ENCODE peak calls at places on chromosomes 7 and 10, in seven cellular contexts. B is GM12878, Q is K562, W is H1, Y is HCT116, U is SK-N-SH, D is HepG2. E is an unnamed sample.

GRCh38 chr7:79051915-79052314 is 401.6 kb downstream of the MAGI2 start:
- DNase-seq in Y (no peak), W (no peak), D (no peak), U (no peak), B (no peak), Q (no peak), E (no peak)

GRCh38 chr7:77831481-77831880 is 32.9 kb downstream of the PHTF2 start:
- DNase-seq in Q (no peak), W (no peak), Y (no peak), D (no peak), B (no peak), U (no peak), E (no peak)

GRCh38 chr7:36967387-36967786 is 243.1 kb upstream of the AOAH start:
- DNase-seq in Q (peak), D (peak), U (peak), W (peak), Y (peak), B (no peak), E (peak)

GRCh38 chr7:1936531-1937251 is 266.6 kb downstream of the ELFN1 start:
- DNase-seq in U (no peak), Y (no peak), W (no peak), D (no peak), B (no peak), Q (no peak), E (peak)

GRCh38 chr7:155327590-155328320 is 30.1 kb downstream of the INSIG1 start:
- DNase-seq in B (no peak), U (no peak), Y (no peak), Q (no peak), D (no peak), W (no peak), E (no peak)

GRCh38 chr7:2715341-2716231 is 27.6 kb downstream of the AMZ1 start:
- DNase-seq in W (no peak), Y (no peak), B (no peak), D (no peak), U (no peak), Q (peak), E (no peak)

GRCh38 chr10:73076361-73077183 is 20.1 kb downstream of the P4HA1 start:
- DNase-seq in Y (no peak), W (no peak), Q (no peak), D (no peak), B (no peak), U (no peak), E (no peak)

GRCh38 chr10:110356628-110357245 is 52.0 kb upstream of the SMNDC1 start:
- DNase-seq in Q (peak), U (no peak), Y (peak), W (no peak), B (peak), D (no peak), E (peak)

GRCh38 chr7:70460066-70460465 is 671.9 kb upstream of the GALNT17 start:
- DNase-seq in B (no peak), U (no peak), W (no peak), Q (no peak), D (no peak), Y (no peak), E (no peak)

GRCh38 chr7:110534241-110534931 is 556.5 kb upstream of the LRRN3 start:
- DNase-seq in Y (no peak), U (peak), Q (peak), D (peak), B (no peak), W (no peak), E (peak)

GRCh38 chr10:13847201-13847631 is 260.5 kb downstream of the PRPF18 start:
- DNase-seq in Y (no peak), B (no peak), D (no peak), Q (no peak), U (peak), W (no peak), E (peak)

DNA sequence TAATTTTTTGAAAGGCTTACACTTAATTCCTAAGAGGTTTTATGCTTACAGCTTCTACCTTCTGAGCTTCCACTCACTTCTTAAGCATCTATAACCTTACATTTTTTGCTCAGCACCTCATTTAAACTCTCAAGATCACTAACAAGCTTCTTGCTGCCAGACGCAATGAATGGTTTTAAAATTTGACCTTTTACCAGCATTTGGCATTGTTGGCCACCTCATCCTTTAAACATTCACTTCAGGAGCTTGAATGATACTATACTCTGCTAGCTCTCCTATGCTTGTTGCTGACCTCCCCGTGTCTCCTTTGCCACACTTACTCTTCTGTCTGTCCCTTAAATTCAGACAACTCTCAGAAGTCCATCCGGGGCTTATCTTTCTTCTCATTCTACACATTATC is 37.7 kb upstream of the ODAD2 start:
- DNase-seq in Q (no peak), W (no peak), U (no peak), D (no peak), Y (no peak), B (no peak), E (no peak)
- TF ChIP-seq JUND in Q (no peak), W (no peak), U (no peak), D (no peak), Y (no peak), B (no peak), E (no peak)

DNA sequence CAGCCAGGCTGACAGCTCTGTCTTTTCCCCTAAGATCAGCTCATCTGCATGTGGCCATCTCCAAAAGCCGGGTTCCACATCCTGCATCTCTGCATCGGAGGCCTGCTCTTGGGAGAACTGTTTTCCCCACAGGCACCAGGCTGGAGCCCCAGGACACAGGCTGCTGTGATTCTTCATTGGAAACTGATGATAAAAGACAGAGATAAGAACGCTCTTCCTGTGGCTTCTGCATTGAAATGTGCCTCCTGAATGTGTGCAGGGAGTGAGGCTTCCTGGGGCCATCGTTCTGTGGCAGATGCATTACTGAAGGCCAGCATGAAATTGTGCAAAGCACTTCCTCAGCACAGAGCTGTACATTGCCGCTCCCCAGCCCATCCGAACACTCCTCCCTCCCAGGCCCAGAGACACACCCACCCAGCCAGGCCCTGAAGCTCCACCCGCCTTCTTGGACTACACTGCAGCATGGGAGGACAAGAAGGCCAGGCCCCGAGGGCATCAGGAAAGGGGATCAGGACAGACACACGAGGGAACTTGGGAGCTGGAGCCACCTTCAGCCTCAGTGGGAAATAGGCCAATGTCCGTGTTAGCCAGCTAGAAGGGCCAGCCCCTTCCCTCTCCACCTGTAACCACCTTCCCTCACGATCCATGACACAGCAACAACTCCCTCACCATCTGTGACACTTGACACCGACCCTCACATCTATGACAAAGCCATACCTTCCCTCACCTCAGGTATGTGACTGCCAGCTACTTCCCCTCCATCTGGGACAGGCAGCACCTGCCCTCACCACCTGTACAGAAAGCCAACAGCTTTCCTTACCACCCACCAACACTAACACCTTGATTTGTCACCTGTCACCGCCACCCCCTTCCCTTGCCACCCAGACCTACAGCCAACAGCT is 113.2 kb downstream of the GRID1 start:
- DNase-seq in B (no peak), Q (no peak), D (no peak), U (peak), Y (no peak), W (no peak), E (no peak)
- TF ChIP-seq JUND in B (no peak), Q (no peak), D (no peak), U (no peak), Y (no peak), W (no peak), E (no peak)

DNA sequence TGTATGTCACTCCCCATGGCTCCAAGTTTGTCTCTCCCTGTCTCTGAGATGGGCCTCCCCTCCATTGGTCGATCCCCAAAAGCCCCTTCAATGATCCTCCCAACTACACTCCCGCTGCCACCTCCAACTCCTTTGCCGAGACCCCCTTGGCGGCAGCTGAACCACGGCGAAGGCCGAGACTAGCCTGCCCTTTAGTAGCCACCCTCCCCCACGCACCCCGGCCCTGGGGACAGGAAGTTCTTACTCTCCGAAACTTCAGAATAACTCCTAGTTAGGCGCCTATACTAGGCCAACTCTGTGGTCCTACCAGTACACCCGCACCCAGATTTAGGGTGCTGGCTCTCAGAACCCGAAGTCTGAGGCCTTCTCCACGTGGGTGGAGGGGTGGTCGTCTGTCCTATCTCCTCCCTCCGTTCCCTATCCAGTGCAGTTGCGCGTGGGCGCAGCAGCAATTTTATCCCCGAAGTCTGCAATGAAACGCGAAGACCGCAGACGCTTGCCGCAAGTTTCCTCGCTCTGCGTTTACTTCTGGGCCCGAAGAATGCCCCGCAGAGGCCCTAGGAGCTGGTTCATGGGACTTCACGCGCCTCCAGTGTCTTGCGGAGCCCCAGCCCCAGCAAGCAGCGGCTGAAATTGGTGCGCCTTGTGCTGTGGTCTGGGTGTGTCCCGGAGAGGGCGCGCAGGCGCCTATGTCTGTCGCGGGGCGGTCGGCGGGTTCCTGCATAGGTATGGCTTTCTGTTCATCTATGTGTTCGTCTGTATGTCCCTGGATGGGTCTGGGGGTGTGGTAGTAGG is 82.6 kb upstream of the SLF2 start:
- DNase-seq in D (no peak), Q (no peak), U (no peak), W (no peak), Y (no peak), B (no peak), E (no peak)
- TF ChIP-seq JUND in D (no peak), Q (no peak), U (no peak), W (no peak), Y (no peak), B (no peak), E (no peak)

DNA sequence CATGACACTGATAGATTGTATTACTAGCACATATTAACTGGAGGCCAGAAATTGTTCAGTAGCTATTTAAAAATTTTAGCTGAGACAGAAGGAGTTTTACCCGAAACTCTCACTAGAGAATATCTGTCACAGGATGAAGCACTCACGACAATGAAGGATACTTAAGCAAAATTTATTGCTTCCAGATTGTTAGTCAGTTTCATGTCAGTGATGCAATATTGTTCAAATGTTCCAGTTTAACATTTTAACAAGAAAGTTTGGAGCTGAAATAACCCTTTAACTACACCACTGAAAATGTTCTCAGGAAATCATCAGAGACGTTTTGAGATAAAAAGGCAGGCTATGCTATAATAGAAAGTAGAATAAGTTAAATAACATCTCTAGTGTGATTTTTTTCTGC is 15.0 kb upstream of the CADPS2 start:
- DNase-seq in D (no peak), B (no peak), W (no peak), Y (no peak), U (no peak), Q (no peak), E (no peak)
- TF ChIP-seq JUND in D (no peak), B (no peak), W (no peak), Y (no peak), U (no peak), Q (no peak), E (no peak)

GRCh38 chr7:151845412-151846205 is 31.3 kb downstream of the PRKAG2 start:
- DNase-seq in D (no peak), B (no peak), W (no peak), U (no peak), Y (no peak), Q (no peak), E (no peak)

GRCh38 chr7:151847136-151847535 is 29.8 kb downstream of the PRKAG2 start:
- DNase-seq in U (no peak), B (no peak), W (no peak), Y (no peak), D (no peak), Q (no peak), E (no peak)

GRCh38 chr7:151843181-151843580 is 33.7 kb downstream of the PRKAG2 start:
- DNase-seq in D (no peak), U (no peak), Q (no peak), B (no peak), Y (no peak), W (no peak), E (no peak)

GRCh38 chr7:151844828-151845200 is 32.1 kb downstream of the PRKAG2 start:
- DNase-seq in Q (no peak), W (no peak), B (no peak), Y (no peak), D (no peak), U (no peak), E (no peak)

DNA sequence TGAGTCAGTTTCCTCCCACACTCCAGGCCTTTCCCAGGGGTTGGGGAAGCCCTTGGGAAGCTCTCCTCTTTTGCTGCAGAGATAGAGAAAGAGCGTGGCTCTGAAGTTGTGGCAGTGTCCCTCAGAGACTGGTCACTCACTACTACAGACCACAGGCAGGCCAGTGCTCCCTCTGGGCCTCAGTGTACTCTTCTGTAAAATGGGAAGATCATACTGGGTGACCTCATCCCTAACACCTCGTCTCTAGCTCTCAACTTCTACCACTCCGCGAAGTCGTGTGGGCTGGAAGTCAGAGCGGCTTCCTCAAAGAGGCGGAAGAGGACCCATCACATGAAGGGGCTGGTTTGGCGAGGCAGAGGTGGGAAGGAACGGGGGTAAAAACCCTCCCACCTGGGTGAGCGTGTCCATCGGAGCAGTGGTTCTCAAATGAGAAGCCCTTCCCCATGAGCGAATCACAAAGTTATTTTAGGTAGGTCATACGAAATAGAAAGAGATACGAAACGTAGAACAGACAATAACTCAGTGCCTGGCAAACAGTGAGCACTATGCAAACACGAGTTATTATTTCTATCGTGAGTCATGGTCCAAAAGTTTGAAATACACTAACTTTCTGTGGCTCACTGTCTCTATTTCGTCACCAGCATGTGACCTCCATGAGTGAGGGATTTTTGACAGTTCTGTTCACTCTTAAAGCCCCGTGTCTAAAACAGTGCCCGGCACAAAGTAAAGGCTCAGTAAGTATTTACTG is 32.7 kb downstream of the PRKAG2 start:
- DNase-seq in U (no peak), Q (no peak), D (peak), Y (no peak), W (no peak), B (no peak), E (no peak)
- TF ChIP-seq JUND in U (no peak), Q (peak), D (no peak), Y (no peak), W (no peak), B (no peak), E (no peak)

GRCh38 chr7:91694221-91694856 is 186.2 kb downstream of the MTERF1 start:
- DNase-seq in B (no peak), U (no peak), W (no peak), Q (no peak), D (no peak), Y (no peak), E (no peak)
- TF ChIP-seq JUND in B (no peak), U (no peak), W (no peak), Q (no peak), D (no peak), Y (no peak), E (no peak)

DNA sequence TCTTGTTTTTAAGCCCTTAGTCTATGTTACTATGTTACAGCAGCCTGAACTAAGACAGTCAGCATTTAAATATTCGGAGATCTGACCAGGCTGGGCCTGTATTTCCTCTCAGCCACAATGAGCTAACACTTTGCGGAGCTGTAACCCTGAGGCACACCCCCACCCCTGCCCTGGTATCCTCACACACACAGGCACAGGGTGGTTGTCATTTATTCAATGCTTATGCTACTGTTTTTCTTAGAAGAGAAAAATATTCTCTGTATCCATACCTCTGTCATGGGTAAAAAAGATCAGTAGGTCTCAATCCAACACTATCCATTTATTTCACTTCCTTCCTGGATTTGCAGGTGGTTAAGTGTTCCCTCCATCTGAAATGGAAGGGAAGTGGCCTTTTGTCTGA is 80.3 kb upstream of the TRIL start:
- DNase-seq in Q (no peak), B (no peak), D (no peak), U (no peak), W (no peak), Y (no peak), E (no peak)
- TF ChIP-seq JUND in Q (no peak), B (no peak), D (no peak), U (no peak), W (no peak), Y (no peak), E (no peak)

DNA sequence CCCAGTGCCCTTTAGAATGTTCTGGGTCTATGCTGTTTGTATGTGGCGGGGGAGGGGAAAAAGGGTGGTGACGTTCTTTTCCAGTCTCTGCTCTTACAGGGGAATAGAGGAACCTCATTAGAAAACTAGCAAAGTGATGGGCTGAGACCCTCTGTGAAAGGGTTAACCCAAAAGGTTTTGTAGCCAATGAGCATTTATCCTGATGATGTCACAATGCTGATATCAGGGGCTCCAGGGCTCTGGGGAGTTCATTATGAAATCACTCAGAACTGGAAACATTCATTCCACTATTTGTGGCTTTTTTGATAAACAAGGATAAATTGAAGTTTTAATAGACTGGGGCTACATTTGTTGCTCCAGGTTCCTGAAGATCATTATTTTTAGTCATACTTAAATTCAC is 71.7 kb downstream of the ARID5B start:
- DNase-seq in Y (no peak), W (no peak), D (no peak), U (no peak), Q (no peak), B (no peak), E (no peak)
- TF ChIP-seq JUND in Y (no peak), W (no peak), D (no peak), U (no peak), Q (no peak), B (no peak), E (no peak)

DNA sequence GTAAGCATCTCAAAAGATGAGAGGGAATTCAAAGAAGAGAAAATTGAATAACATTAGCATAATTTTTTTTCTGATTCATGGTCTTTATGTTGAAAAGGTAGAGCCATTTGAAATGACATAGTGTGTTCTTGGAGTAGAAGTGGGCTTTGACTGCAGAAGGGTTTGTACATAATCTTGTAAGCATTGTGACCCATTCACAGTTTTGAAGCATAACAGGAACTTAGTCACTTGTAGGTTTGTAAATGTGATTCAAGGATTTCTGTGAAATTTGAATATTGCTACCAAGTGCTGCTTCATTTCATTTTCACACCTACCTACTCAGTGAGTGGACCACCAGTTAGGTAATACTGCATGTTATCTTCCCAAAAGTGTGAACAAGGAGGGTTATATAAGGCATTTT is 68.6 kb downstream of the PON1 start:
- DNase-seq in D (no peak), W (no peak), Q (no peak), Y (no peak), B (no peak), U (no peak), E (no peak)
- TF ChIP-seq JUND in D (no peak), W (no peak), Q (no peak), Y (no peak), B (no peak), U (no peak), E (no peak)

E was measured in T47D.